ENCODE peak calls at places on chromosomes 3 and 15, in ten cellular contexts. One of them, this sample, is unnamed.

GRCh38 chr3:55162031-55162784 is 234.3 kb upstream of the LRTM1 start:
- DNase-seq in Right ventricle myocardium superior: no peak
- DNase-seq in NB4: no peak
- DNase-seq in upper lobe of right lung: no peak
- DNase-seq in NCI-H345: no peak
- DNase-seq in GF-D8: no peak
- DNase-seq in glutamatergic neuron: no peak
- DNase-seq in thoracic aorta: no peak
- DNase-seq in HCEC 1CT: peak; percentile 96
- DNase-seq in OCI-M1: no peak
- DNase-seq in this sample: no peak

GRCh38 chr3:49652218-49652921 is 21.8 kb upstream of the APEH start:
- DNase-seq in thoracic aorta: no peak
- DNase-seq in HCEC 1CT: no peak
- DNase-seq in NB4: no peak
- DNase-seq in glutamatergic neuron: no peak
- DNase-seq in OCI-M1: no peak
- DNase-seq in NCI-H345: no peak
- DNase-seq in upper lobe of right lung: no peak
- DNase-seq in Right ventricle myocardium superior: peak; percentile 17
- DNase-seq in GF-D8: no peak
- DNase-seq in this sample: no peak

GRCh38 chr3:188693435-188693834 is 478.3 kb upstream of the TPRG1 start:
- DNase-seq in upper lobe of right lung: no peak
- DNase-seq in NB4: no peak
- DNase-seq in HCEC 1CT: no peak
- DNase-seq in NCI-H345: no peak
- DNase-seq in Right ventricle myocardium superior: no peak
- DNase-seq in glutamatergic neuron: no peak
- DNase-seq in thoracic aorta: no peak
- DNase-seq in OCI-M1: no peak
- DNase-seq in GF-D8: no peak
- DNase-seq in this sample: no peak

GRCh38 chr3:27544372-27544865 is 60.2 kb upstream of the SLC4A7 start:
- DNase-seq in upper lobe of right lung: no peak
- DNase-seq in OCI-M1: no peak
- DNase-seq in glutamatergic neuron: no peak
- DNase-seq in GF-D8: no peak
- DNase-seq in NB4: peak; percentile 12
- DNase-seq in thoracic aorta: no peak
- DNase-seq in Right ventricle myocardium superior: no peak
- DNase-seq in NCI-H345: no peak
- DNase-seq in HCEC 1CT: peak; percentile 97
- DNase-seq in this sample: no peak

GRCh38 chr3:79729096-79729495 is 38.7 kb downstream of the ROBO1 start:
- DNase-seq in NCI-H345: peak; percentile 26
- DNase-seq in glutamatergic neuron: no peak
- DNase-seq in thoracic aorta: no peak
- DNase-seq in GF-D8: no peak
- DNase-seq in upper lobe of right lung: no peak
- DNase-seq in OCI-M1: peak; percentile 1
- DNase-seq in Right ventricle myocardium superior: no peak
- DNase-seq in NB4: no peak
- DNase-seq in HCEC 1CT: no peak
- DNase-seq in this sample: no peak

GRCh38 chr3:36679384-36680200 is 84.8 kb downstream of the DCLK3 start:
- DNase-seq in NCI-H345: no peak
- DNase-seq in OCI-M1: peak; percentile 89
- DNase-seq in glutamatergic neuron: no peak
- DNase-seq in upper lobe of right lung: no peak
- DNase-seq in Right ventricle myocardium superior: no peak
- DNase-seq in thoracic aorta: no peak
- DNase-seq in NB4: peak; percentile 26
- DNase-seq in GF-D8: no peak
- DNase-seq in HCEC 1CT: peak; percentile 92
- DNase-seq in this sample: no peak

GRCh38 chr15:53580371-53580770 is 179.1 kb downstream of the WDR72 start:
- DNase-seq in HCEC 1CT: no peak
- DNase-seq in Right ventricle myocardium superior: no peak
- DNase-seq in NB4: no peak
- DNase-seq in OCI-M1: no peak
- DNase-seq in GF-D8: no peak
- DNase-seq in NCI-H345: no peak
- DNase-seq in upper lobe of right lung: no peak
- DNase-seq in glutamatergic neuron: no peak
- DNase-seq in thoracic aorta: no peak
- DNase-seq in this sample: no peak

GRCh38 chr3:187286467-187287059 is 5.0 kb downstream of the MASP1 start:
- DNase-seq in GF-D8: no peak
- DNase-seq in NB4: peak; percentile 26
- DNase-seq in upper lobe of right lung: no peak
- DNase-seq in HCEC 1CT: peak; percentile 91
- DNase-seq in glutamatergic neuron: no peak
- DNase-seq in NCI-H345: no peak
- DNase-seq in thoracic aorta: no peak
- DNase-seq in Right ventricle myocardium superior: no peak
- DNase-seq in OCI-M1: peak; percentile 40
- DNase-seq in this sample: no peak

GRCh38 chr15:45664451-45664850 is 29.6 kb downstream of the SQOR start:
- DNase-seq in upper lobe of right lung: no peak
- DNase-seq in NB4: peak; percentile 40
- DNase-seq in NCI-H345: no peak
- DNase-seq in glutamatergic neuron: no peak
- DNase-seq in OCI-M1: peak; percentile 53
- DNase-seq in HCEC 1CT: peak; percentile 16
- DNase-seq in thoracic aorta: no peak
- DNase-seq in Right ventricle myocardium superior: no peak
- DNase-seq in GF-D8: no peak
- DNase-seq in this sample: no peak

GRCh38 chr3:155046935-155047334 is 33.2 kb upstream of the MME start:
- DNase-seq in NB4: no peak
- DNase-seq in OCI-M1: no peak
- DNase-seq in NCI-H345: no peak
- DNase-seq in Right ventricle myocardium superior: no peak
- DNase-seq in GF-D8: no peak
- DNase-seq in thoracic aorta: no peak
- DNase-seq in HCEC 1CT: no peak
- DNase-seq in upper lobe of right lung: no peak
- DNase-seq in glutamatergic neuron: no peak
- DNase-seq in this sample: no peak

GRCh38 chr3:125652349-125652748 is 57.1 kb upstream of the OSBPL11 start:
- DNase-seq in glutamatergic neuron: no peak
- DNase-seq in thoracic aorta: no peak
- DNase-seq in NB4: no peak
- DNase-seq in upper lobe of right lung: no peak
- DNase-seq in Right ventricle myocardium superior: no peak
- DNase-seq in OCI-M1: no peak
- DNase-seq in GF-D8: no peak
- DNase-seq in NCI-H345: no peak
- DNase-seq in HCEC 1CT: no peak
- DNase-seq in this sample: no peak

GRCh38 chr15:52790166-52790708 is at the start of gene ONECUT1:
- DNase-seq in glutamatergic neuron: peak; percentile 86
- DNase-seq in NCI-H345: peak; percentile 58
- DNase-seq in Right ventricle myocardium superior: peak; percentile 64
- DNase-seq in NB4: peak; percentile 62
- DNase-seq in upper lobe of right lung: no peak
- DNase-seq in thoracic aorta: no peak
- DNase-seq in OCI-M1: peak; percentile 26
- DNase-seq in GF-D8: no peak
- DNase-seq in HCEC 1CT: peak; percentile 33
- DNase-seq in this sample: peak; percentile 41

GRCh38 chr3:138234401-138235179 is 47.5 kb downstream of the ARMC8 start:
- DNase-seq in NB4: no peak
- DNase-seq in glutamatergic neuron: no peak
- DNase-seq in GF-D8: no peak
- DNase-seq in thoracic aorta: no peak
- DNase-seq in Right ventricle myocardium superior: no peak
- DNase-seq in OCI-M1: no peak
- DNase-seq in HCEC 1CT: peak; percentile 60
- DNase-seq in NCI-H345: no peak
- DNase-seq in upper lobe of right lung: no peak
- DNase-seq in this sample: no peak

GRCh38 chr3:50617911-50618481 is 1.0 kb downstream of the MAPKAPK3 start:
- DNase-seq in NB4: peak; percentile 55
- DNase-seq in GF-D8: no peak
- DNase-seq in Right ventricle myocardium superior: peak; percentile 82
- DNase-seq in NCI-H345: no peak
- DNase-seq in OCI-M1: no peak
- DNase-seq in glutamatergic neuron: no peak
- DNase-seq in thoracic aorta: no peak
- DNase-seq in HCEC 1CT: no peak
- DNase-seq in upper lobe of right lung: peak; percentile 67
- DNase-seq in this sample: no peak

GRCh38 chr3:115217678-115218451 is 70.8 kb upstream of the ZBTB20 start:
- DNase-seq in NCI-H345: peak; percentile 46
- DNase-seq in GF-D8: no peak
- DNase-seq in NB4: peak; percentile 50
- DNase-seq in thoracic aorta: no peak
- DNase-seq in upper lobe of right lung: no peak
- DNase-seq in HCEC 1CT: peak; percentile 56
- DNase-seq in OCI-M1: peak; percentile 75
- DNase-seq in glutamatergic neuron: peak; percentile 39
- DNase-seq in Right ventricle myocardium superior: no peak
- DNase-seq in this sample: no peak

GRCh38 chr3:147618636-147619035 is 209.5 kb downstream of the ZIC1 start:
- DNase-seq in NB4: no peak
- DNase-seq in Right ventricle myocardium superior: no peak
- DNase-seq in glutamatergic neuron: no peak
- DNase-seq in OCI-M1: no peak
- DNase-seq in HCEC 1CT: no peak
- DNase-seq in upper lobe of right lung: no peak
- DNase-seq in thoracic aorta: no peak
- DNase-seq in GF-D8: no peak
- DNase-seq in NCI-H345: no peak
- DNase-seq in this sample: no peak